ENCODE peak calls at places on chromosome 21, in ten cellular contexts. One of them, this sample, is unnamed. For H3K4me1, the result is how much of the 10 kb centered on the place peaks cover.

GRCh38 chr21:14956826-14957225 is 108.0 kb downstream of the NRIP1 start:
- DNase-seq in RWPE2: no peak
- DNase-seq in left ventricle myocardium inferior: no peak
- DNase-seq in psoas muscle: no peak
- DNase-seq in BE2C: no peak
- DNase-seq in SJSA1: no peak
- DNase-seq in uterus: no peak
- DNase-seq in Caco-2: no peak
- DNase-seq in lung: no peak
- DNase-seq in colonic mucosa: no peak
- DNase-seq in this sample: no peak

GRCh38 chr21:28230559-28230958 is 762.1 kb downstream of the LTN1 start:
- DNase-seq in RWPE2: no peak
- DNase-seq in left ventricle myocardium inferior: no peak
- DNase-seq in psoas muscle: no peak
- DNase-seq in BE2C: no peak
- DNase-seq in SJSA1: no peak
- DNase-seq in uterus: no peak
- DNase-seq in Caco-2: no peak
- DNase-seq in lung: no peak
- DNase-seq in colonic mucosa: no peak
- DNase-seq in this sample: no peak

GRCh38 chr21:8992731-8993174 is 1528.6 kb upstream of the TPTE start:
- DNase-seq in RWPE2: no peak
- DNase-seq in left ventricle myocardium inferior: no peak
- DNase-seq in psoas muscle: no peak
- DNase-seq in BE2C: peak
- DNase-seq in SJSA1: no peak
- DNase-seq in uterus: no peak
- DNase-seq in Caco-2: no peak
- DNase-seq in lung: no peak
- DNase-seq in colonic mucosa: no peak
- DNase-seq in this sample: no peak

GRCh38 chr21:17466166-17466565 is 46.7 kb upstream of the CXADR start:
- DNase-seq in RWPE2: no peak
- DNase-seq in left ventricle myocardium inferior: no peak
- DNase-seq in psoas muscle: no peak
- DNase-seq in BE2C: no peak
- DNase-seq in SJSA1: no peak
- DNase-seq in uterus: no peak
- DNase-seq in Caco-2: no peak
- DNase-seq in lung: no peak
- DNase-seq in colonic mucosa: peak
- DNase-seq in this sample: no peak

GRCh38 chr21:33968998-33969353 is 53.4 kb upstream of the ATP5PO start:
- DNase-seq in RWPE2: no peak
- DNase-seq in left ventricle myocardium inferior: no peak
- DNase-seq in psoas muscle: no peak
- DNase-seq in BE2C: no peak
- DNase-seq in SJSA1: no peak
- DNase-seq in uterus: no peak
- DNase-seq in Caco-2: no peak
- DNase-seq in lung: no peak
- DNase-seq in colonic mucosa: no peak
- DNase-seq in this sample: no peak

GRCh38 chr21:43262427-43262826 is 93.6 kb downstream of the CRYAA start:
- DNase-seq in RWPE2: peak
- DNase-seq in left ventricle myocardium inferior: peak
- DNase-seq in psoas muscle: peak
- DNase-seq in BE2C: peak
- DNase-seq in SJSA1: peak
- DNase-seq in uterus: no peak
- DNase-seq in Caco-2: no peak
- DNase-seq in lung: no peak
- DNase-seq in colonic mucosa: no peak
- DNase-seq in this sample: no peak

GRCh38 chr21:41762236-41762635 is 4.6 kb downstream of the RIPK4 start:
- DNase-seq in RWPE2: no peak
- DNase-seq in left ventricle myocardium inferior: no peak
- DNase-seq in psoas muscle: no peak
- DNase-seq in BE2C: no peak
- DNase-seq in SJSA1: no peak
- DNase-seq in uterus: no peak
- DNase-seq in Caco-2: no peak
- DNase-seq in lung: no peak
- DNase-seq in colonic mucosa: no peak
- DNase-seq in this sample: no peak

GRCh38 chr21:44286716-44287632 is 1.3 kb downstream of the AIRE start:
- DNase-seq in RWPE2: no peak
- DNase-seq in left ventricle myocardium inferior: no peak
- DNase-seq in psoas muscle: no peak
- DNase-seq in BE2C: peak
- DNase-seq in SJSA1: no peak
- DNase-seq in uterus: no peak
- DNase-seq in Caco-2: no peak
- DNase-seq in lung: no peak
- DNase-seq in colonic mucosa: no peak
- DNase-seq in this sample: no peak

GRCh38 chr21:33041981-33042380 is 16.2 kb downstream of the OLIG2 start:
- DNase-seq in RWPE2: no peak
- DNase-seq in left ventricle myocardium inferior: no peak
- DNase-seq in psoas muscle: no peak
- DNase-seq in BE2C: no peak
- DNase-seq in SJSA1: no peak
- DNase-seq in uterus: no peak
- DNase-seq in Caco-2: no peak
- DNase-seq in lung: no peak
- DNase-seq in colonic mucosa: no peak
- DNase-seq in this sample: no peak

GRCh38 chr21:36548866-36549265 is 68.9 kb upstream of the CLDN14 start:
- DNase-seq in RWPE2: no peak
- DNase-seq in left ventricle myocardium inferior: no peak
- DNase-seq in psoas muscle: no peak
- DNase-seq in BE2C: no peak
- DNase-seq in SJSA1: no peak
- DNase-seq in uterus: no peak
- DNase-seq in Caco-2: no peak
- DNase-seq in lung: no peak
- DNase-seq in colonic mucosa: no peak
- DNase-seq in this sample: no peak

GRCh38 chr21:25566645-25567044 is 40.6 kb downstream of the MRPL39 start:
- DNase-seq in RWPE2: no peak
- DNase-seq in left ventricle myocardium inferior: no peak
- DNase-seq in psoas muscle: no peak
- DNase-seq in BE2C: no peak
- DNase-seq in SJSA1: no peak
- DNase-seq in uterus: no peak
- DNase-seq in Caco-2: no peak
- DNase-seq in lung: no peak
- DNase-seq in colonic mucosa: no peak
- DNase-seq in this sample: no peak

GRCh38 chr21:25568230-25568629 is 39.1 kb downstream of the MRPL39 start:
- DNase-seq in RWPE2: no peak
- DNase-seq in left ventricle myocardium inferior: peak
- DNase-seq in psoas muscle: no peak
- DNase-seq in BE2C: no peak
- DNase-seq in SJSA1: peak
- DNase-seq in uterus: no peak
- DNase-seq in Caco-2: no peak
- DNase-seq in lung: no peak
- DNase-seq in colonic mucosa: peak
- DNase-seq in this sample: no peak

GRCh38 chr21:25569711-25570110 is 37.6 kb downstream of the MRPL39 start:
- DNase-seq in RWPE2: no peak
- DNase-seq in left ventricle myocardium inferior: no peak
- DNase-seq in psoas muscle: no peak
- DNase-seq in BE2C: no peak
- DNase-seq in SJSA1: no peak
- DNase-seq in uterus: no peak
- DNase-seq in Caco-2: no peak
- DNase-seq in lung: no peak
- DNase-seq in colonic mucosa: no peak
- DNase-seq in this sample: no peak

GRCh38 chr21:25567472-25567871 is 39.8 kb downstream of the MRPL39 start:
- DNase-seq in RWPE2: no peak
- DNase-seq in left ventricle myocardium inferior: no peak
- DNase-seq in psoas muscle: no peak
- DNase-seq in BE2C: no peak
- DNase-seq in SJSA1: no peak
- DNase-seq in uterus: no peak
- DNase-seq in Caco-2: no peak
- DNase-seq in lung: no peak
- DNase-seq in colonic mucosa: no peak
- DNase-seq in this sample: no peak

GRCh38 chr21:25569084-25569483 is 38.2 kb downstream of the MRPL39 start:
- DNase-seq in RWPE2: no peak
- DNase-seq in left ventricle myocardium inferior: no peak
- DNase-seq in psoas muscle: no peak
- DNase-seq in BE2C: no peak
- DNase-seq in SJSA1: no peak
- DNase-seq in uterus: no peak
- DNase-seq in Caco-2: no peak
- DNase-seq in lung: no peak
- DNase-seq in colonic mucosa: no peak
- DNase-seq in this sample: no peak
- H3K4me1 ChIP-seq in RWPE2: under half
- H3K4me1 ChIP-seq in left ventricle myocardium inferior: under half
- H3K4me1 ChIP-seq in psoas muscle: under half
- H3K4me1 ChIP-seq in BE2C: under half
- H3K4me1 ChIP-seq in SJSA1: under half
- H3K4me1 ChIP-seq in uterus: under half
- H3K4me1 ChIP-seq in Caco-2: under half
- H3K4me1 ChIP-seq in lung: under half
- H3K4me1 ChIP-seq in colonic mucosa: under half
- H3K4me1 ChIP-seq in this sample: under half

DNA sequence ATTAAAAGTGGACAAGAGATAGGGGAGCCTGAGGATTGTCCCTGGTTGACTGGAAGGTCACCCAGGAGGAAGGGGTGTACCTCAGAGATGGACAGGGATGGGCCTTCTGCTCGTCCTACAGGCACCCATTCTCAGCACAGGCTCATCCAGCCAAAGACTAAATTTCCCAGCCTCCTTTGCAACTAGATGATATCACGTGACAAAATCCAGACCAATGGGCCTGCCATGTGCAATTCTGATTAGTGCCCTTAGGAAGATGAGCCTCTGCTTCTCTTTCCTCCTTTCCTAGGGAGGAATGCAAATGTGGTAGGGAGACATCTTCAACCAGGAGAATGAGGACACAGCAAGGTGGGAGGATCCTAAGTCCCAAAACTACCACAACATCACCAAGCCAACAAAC is 12.7 kb upstream of the ETS2 start:
- DNase-seq in RWPE2: no peak
- DNase-seq in left ventricle myocardium inferior: no peak
- DNase-seq in psoas muscle: no peak
- DNase-seq in BE2C: no peak
- DNase-seq in SJSA1: no peak
- DNase-seq in uterus: no peak
- DNase-seq in Caco-2: no peak
- DNase-seq in lung: no peak
- DNase-seq in colonic mucosa: no peak
- DNase-seq in this sample: no peak
- H3K4me1 ChIP-seq in RWPE2: under half
- H3K4me1 ChIP-seq in left ventricle myocardium inferior: under half
- H3K4me1 ChIP-seq in psoas muscle: under half
- H3K4me1 ChIP-seq in BE2C: under half
- H3K4me1 ChIP-seq in SJSA1: under half
- H3K4me1 ChIP-seq in uterus: under half
- H3K4me1 ChIP-seq in Caco-2: under half
- H3K4me1 ChIP-seq in lung: under half
- H3K4me1 ChIP-seq in colonic mucosa: under half
- H3K4me1 ChIP-seq in this sample: under half

DNA sequence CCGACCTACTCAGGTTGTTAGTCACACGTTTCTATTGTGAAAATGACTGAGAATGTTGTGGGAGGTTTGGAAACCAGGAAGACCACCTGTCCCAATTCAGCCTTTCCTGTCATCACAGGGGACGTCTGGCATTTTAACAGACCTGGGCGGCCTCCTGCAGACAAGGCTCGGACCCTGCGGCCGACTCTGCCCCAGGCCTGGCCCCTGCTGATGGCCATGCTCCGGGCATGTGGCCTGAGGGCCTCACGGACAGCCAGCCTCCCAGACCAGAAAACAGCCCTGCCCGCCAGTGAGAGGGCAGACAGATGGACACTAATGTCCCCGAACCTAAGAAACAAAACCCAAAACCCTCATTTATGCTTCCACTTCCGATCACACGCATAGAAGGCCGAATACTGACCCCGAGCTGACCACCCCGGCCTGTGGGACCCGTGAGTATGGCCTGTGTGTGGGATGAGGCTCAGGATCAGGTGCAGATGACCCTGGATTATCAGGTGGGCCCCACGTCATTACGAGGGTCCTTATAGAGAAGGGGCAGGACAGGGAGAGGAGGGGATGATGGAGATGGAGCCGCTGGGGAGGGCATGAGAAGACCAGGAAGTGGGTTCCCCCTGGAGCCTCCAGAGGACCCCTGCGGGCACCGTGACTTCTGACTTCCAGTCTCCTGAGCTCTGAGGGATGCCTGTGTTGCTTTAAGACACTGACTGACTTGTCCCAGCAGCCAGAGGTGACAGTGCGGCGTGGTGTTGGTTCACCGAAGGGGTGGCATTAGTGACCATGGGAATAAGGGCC is 9.6 kb downstream of the COL18A1 start:
- DNase-seq in RWPE2: peak
- DNase-seq in left ventricle myocardium inferior: peak
- DNase-seq in psoas muscle: peak
- DNase-seq in BE2C: no peak
- DNase-seq in SJSA1: no peak
- DNase-seq in uterus: no peak
- DNase-seq in Caco-2: no peak
- DNase-seq in lung: no peak
- DNase-seq in colonic mucosa: no peak
- DNase-seq in this sample: no peak
- H3K4me1 ChIP-seq in RWPE2: under half
- H3K4me1 ChIP-seq in left ventricle myocardium inferior: half or more
- H3K4me1 ChIP-seq in psoas muscle: under half
- H3K4me1 ChIP-seq in BE2C: under half
- H3K4me1 ChIP-seq in SJSA1: under half
- H3K4me1 ChIP-seq in uterus: under half
- H3K4me1 ChIP-seq in Caco-2: under half
- H3K4me1 ChIP-seq in lung: under half
- H3K4me1 ChIP-seq in colonic mucosa: under half
- H3K4me1 ChIP-seq in this sample: under half

DNA sequence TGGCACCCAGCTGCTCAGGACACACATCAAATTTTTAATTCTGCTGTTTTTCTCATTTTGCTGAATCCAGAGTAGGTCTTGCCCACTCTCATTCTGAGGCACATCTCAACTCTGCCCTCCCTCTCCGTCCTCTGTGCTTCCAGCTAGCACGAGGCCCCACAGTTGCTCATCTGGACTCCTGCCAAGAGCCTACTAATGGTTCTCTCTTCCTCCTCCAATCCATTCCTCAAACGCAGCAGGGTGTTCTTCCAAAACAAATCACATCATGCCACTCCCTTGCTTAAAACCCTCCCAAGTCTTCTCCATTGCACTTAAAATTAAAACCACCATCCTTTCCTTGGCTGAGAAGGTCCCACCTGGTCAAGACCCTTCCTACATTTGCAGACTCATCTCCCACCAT is 49.8 kb upstream of the SCAF4 start:
- DNase-seq in RWPE2: no peak
- DNase-seq in left ventricle myocardium inferior: peak
- DNase-seq in psoas muscle: peak
- DNase-seq in BE2C: peak
- DNase-seq in SJSA1: no peak
- DNase-seq in uterus: no peak
- DNase-seq in Caco-2: no peak
- DNase-seq in lung: peak
- DNase-seq in colonic mucosa: peak
- DNase-seq in this sample: no peak
- H3K4me1 ChIP-seq in RWPE2: under half
- H3K4me1 ChIP-seq in left ventricle myocardium inferior: under half
- H3K4me1 ChIP-seq in psoas muscle: under half
- H3K4me1 ChIP-seq in BE2C: under half
- H3K4me1 ChIP-seq in SJSA1: under half
- H3K4me1 ChIP-seq in uterus: under half
- H3K4me1 ChIP-seq in Caco-2: under half
- H3K4me1 ChIP-seq in lung: under half
- H3K4me1 ChIP-seq in colonic mucosa: under half
- H3K4me1 ChIP-seq in this sample: under half